ENCODE peak calls at places on chromosomes 6 and 20, in ten cellular contexts. Z is HepG2, X is A549, H is thyroid gland, V is uterus, N is heart left ventricle, L is transverse colon, T is stomach, B is vagina, G is IMR-90. U is an unnamed sample. For H3K9me3, the result is how much of the 10 kb centered on the place peaks cover.

GRCh38 chr6:71887006-71887743 is 825 bp downstream of the RIMS1 start:
- DNase-seq in N (peak), V (no peak), B (no peak), X (no peak), T (no peak), H (peak), L (no peak), Z (no peak), G (no peak), U (no peak)

GRCh38 chr20:44644384-44645131 is 6.9 kb downstream of the ADA start:
- DNase-seq in B (no peak), L (no peak), H (no peak), Z (no peak), T (no peak), X (no peak), G (no peak), N (no peak), V (no peak), U (no peak)

GRCh38 chr6:18101271-18101670 is 21.2 kb downstream of the NHLRC1 start:
- DNase-seq in L (no peak), H (no peak), B (no peak), X (no peak), Z (no peak), V (no peak), G (peak), N (no peak), T (no peak), U (no peak)

GRCh38 chr20:46123482-46124245 is 5.5 kb downstream of the CD40 start:
- DNase-seq in T (no peak), B (no peak), H (no peak), X (no peak), Z (no peak), L (no peak), G (no peak), N (no peak), V (no peak), U (no peak)

GRCh38 chr6:118288355-118289124 is 259.6 kb upstream of the PLN start:
- DNase-seq in G (peak), B (no peak), X (no peak), L (no peak), N (no peak), H (no peak), Z (no peak), V (no peak), T (no peak), U (no peak)

GRCh38 chr20:58169441-58169840 is 59.0 kb downstream of the ANKRD60 start:
- DNase-seq in T (no peak), N (no peak), B (no peak), L (no peak), V (no peak), Z (no peak), H (no peak), X (no peak), G (peak), U (no peak)

GRCh38 chr6:41637179-41638001 is 878 bp upstream of the MDFI start:
- DNase-seq in X (no peak), L (no peak), G (no peak), V (no peak), B (no peak), T (peak), H (no peak), N (no peak), Z (no peak), U (no peak)

GRCh38 chr6:38404900-38405556 is 234.7 kb downstream of the BTBD9 start:
- DNase-seq in N (no peak), H (peak), T (no peak), Z (peak), G (peak), L (no peak), V (no peak), X (no peak), B (no peak), U (no peak)

GRCh38 chr6:39951716-39952115 is 17.5 kb upstream of the MOCS1 start:
- DNase-seq in H (no peak), B (no peak), X (no peak), G (no peak), V (no peak), Z (no peak), L (no peak), T (no peak), N (no peak), U (no peak)

GRCh38 chr20:46434597-46434996 is 28.2 kb upstream of the ELMO2 start:
- DNase-seq in L (no peak), X (no peak), G (no peak), T (no peak), H (no peak), N (no peak), V (no peak), Z (no peak), B (no peak), U (no peak)

GRCh38 chr20:10861086-10861485 is 187.3 kb upstream of the JAG1 start:
- DNase-seq in X (no peak), Z (no peak), V (no peak), B (no peak), L (no peak), G (peak), H (no peak), N (no peak), T (no peak), U (no peak)

GRCh38 chr6:34225551-34225950 is 11.1 kb upstream of the HMGA1 start:
- DNase-seq in X (no peak), T (no peak), V (no peak), L (no peak), H (no peak), B (no peak), N (no peak), G (no peak), Z (no peak), U (no peak)

GRCh38 chr6:167799033-167799933 is 27.4 kb upstream of the AFDN start:
- DNase-seq in G (no peak), Z (no peak), L (no peak), X (no peak), N (no peak), H (no peak), V (no peak), B (no peak), T (no peak), U (no peak)

GRCh38 chr20:3210346-3210745 is 1.0 kb downstream of the ITPA start:
- DNase-seq in H (no peak), V (no peak), G (no peak), B (no peak), T (no peak), Z (no peak), L (no peak), X (no peak), N (no peak), U (no peak)
- H3K4me3 ChIP-seq in H (no peak), V (peak), G (peak), B (peak), T (peak), Z (peak), L (peak), X (peak), N (peak), U (peak)

GRCh38 chr20:50931048-50931305 is 260 bp downstream of the ADNP start:
- DNase-seq in T (no peak), X (no peak), B (no peak), Z (no peak), V (no peak), G (no peak), N (no peak), L (no peak), H (no peak), U (no peak)

GRCh38 chr20:50931306-50932015 is at the start of gene ADNP:
- DNase-seq in H (peak), B (no peak), X (peak), Z (peak), L (peak), G (peak), N (peak), T (peak), V (peak), U (peak)

GRCh38 chr20:50928469-50928868 is 2.8 kb downstream of the ADNP start:
- DNase-seq in V (no peak), L (no peak), N (no peak), H (no peak), B (no peak), T (no peak), G (no peak), X (no peak), Z (no peak), U (no peak)

GRCh38 chr20:50930139-50931047 is 844 bp downstream of the ADNP start:
- DNase-seq in V (peak), B (no peak), H (peak), G (no peak), X (no peak), N (peak), Z (no peak), T (peak), L (peak), U (no peak)

DNA sequence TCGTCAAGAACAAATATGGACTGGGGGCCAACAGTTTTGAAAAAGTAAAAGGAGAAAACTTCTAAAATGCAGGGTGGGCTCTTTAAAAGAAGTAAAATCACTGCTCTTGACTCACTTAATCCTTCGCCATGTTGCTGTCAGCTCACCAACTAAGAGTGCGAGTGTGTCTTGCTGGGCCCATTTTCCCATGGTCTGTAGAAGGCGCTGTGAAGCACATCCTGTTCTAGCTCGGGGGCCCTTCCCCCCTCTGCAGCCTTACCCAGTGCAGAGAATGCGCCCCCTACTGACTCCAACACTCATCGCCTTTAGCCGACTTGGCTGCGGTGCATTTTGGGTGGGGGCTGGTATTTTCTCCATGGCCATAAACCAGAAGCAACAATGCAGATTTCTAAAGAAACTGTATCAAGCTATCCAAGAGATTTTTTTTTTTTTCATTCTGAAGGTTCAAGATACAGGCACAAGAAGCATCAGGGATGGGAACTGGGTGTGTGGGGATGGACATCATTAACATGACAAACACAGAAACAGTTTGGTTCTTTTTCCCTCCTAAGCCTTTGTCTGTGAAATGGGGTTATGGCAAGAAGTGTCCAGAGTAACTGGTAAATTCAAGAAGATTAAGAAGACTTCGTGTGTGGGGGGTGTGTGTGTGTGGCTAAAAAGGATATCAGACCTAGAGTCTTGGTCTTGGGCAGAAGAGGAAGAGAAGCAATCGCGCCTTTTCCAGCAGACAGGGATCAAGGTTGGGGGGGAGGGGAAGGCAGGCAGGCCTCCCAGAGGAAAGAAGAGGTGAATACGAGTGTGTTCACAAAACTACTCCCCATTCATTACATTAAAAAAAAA is 1.7 kb downstream of the ADNP start:
- DNase-seq in L (peak), V (peak), T (peak), X (peak), Z (peak), N (peak), H (peak), B (no peak), G (peak), U (peak)
- TF ChIP-seq POLR2A in L (no peak), V (no peak), T (no peak), X (no peak), Z (peak), N (no peak), H (no peak), B (no peak), G (peak), U (no peak)

GRCh38 chr6:170089937-170090335 is 200.9 kb downstream of the DLL1 start:
- DNase-seq in L (peak), H (no peak), X (no peak), V (peak), T (no peak), Z (no peak), G (no peak), N (peak), B (no peak), U (no peak)
- H3K9me3 ChIP-seq in L (under half), H (under half), X (under half), V (under half), T (under half), Z (under half), G (half or more), N (under half), B (under half), U (under half)

DNA sequence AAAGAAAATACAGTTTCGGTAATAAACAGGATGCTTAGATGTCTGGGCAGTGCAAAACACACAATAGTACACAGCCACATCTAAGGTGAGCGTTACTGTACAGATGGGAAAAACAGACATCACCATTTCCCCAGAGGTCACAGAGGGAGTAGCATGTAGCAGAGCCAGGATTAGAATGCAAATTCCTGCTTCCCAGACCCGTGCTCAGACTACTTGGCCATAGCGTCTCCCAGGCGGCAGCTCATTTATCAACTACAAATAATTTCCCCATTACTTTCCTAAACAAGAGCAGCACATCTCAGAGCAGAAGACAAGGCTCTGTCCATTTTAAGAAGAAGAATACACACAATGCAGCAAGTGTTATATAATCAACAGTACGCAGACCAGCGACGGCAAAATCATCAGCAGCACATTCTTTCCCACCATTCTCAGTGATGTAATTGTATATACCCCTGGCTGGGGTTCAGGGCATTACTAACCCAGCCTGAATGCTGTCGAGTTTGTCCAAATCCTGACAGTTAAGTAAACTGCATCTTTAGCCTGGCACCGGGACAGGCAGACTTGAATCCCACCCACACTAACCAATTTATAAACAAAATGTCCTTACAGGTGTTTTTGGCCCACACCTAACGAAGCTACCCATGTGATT is 61.9 kb downstream of the CNKSR3 start:
- DNase-seq in V (peak), T (no peak), Z (no peak), L (peak), B (no peak), H (no peak), G (peak), N (no peak), X (peak), U (no peak)
- H3K4me3 ChIP-seq in V (no peak), T (no peak), Z (no peak), L (no peak), B (peak), H (no peak), G (no peak), N (no peak), X (no peak), U (no peak)

DNA sequence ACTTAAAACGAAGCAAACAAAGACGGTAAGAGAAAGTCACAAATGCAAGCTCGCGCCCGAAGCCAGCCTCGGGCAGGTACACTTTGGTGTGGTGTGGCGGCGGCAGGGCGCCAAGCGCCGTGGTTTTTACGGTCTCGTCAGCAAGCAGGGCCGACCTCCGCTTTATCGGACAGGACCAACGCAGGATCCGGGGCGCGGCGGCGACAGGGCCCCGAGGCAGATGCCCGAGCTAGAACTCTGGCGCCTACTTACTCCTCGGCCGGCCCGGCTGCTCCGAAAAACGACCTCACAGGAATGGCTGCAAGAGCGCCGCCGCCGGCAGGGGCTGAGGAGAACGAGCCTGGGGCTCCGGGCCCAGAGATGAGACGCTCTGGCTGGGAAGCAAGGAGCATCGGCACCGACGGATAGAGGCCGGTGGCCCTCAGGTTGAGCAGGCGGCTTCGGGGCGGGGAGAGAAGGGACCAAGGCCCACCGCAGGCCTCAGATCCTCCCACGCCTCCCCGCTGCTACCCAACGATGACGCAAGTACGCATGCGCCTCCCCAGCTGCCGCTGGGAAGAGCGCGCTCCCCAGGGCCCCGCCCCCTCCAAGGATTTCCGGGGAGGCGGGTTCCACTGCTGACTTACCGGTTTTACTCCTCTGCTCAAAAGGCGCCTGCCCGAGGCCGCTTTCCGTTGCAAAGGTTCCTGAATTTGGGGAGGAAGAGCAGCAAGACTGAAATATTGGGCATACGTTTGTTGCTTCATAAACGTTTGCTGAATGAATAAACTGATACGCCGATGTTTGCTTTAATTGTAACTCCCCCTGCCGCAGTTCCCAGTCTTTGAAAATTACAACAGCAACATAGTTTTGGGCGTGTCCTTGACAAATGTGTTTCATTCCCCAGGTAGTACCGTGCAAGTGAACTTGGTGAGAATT is 60.5 kb downstream of the FAM217A start:
- DNase-seq in V (peak), N (peak), B (peak), X (peak), L (peak), Z (peak), H (peak), T (peak), G (peak), U (peak)
- TF ChIP-seq POLR2A in V (peak), N (peak), B (no peak), X (peak), L (peak), Z (peak), H (peak), T (peak), G (peak), U (peak)

U was measured in breast epithelium.